ENCODE peak calls at places on chromosomes 6 and 20, in seven cellular contexts. X is CD4-positive, alpha-beta T cell; J is NCI-H2029 treated with DMSO at 0.1 percent for 48 hours; K is epithelial cell of esophagus; B is activated naive CD4-positive, alpha-beta T cell treated with anti-CD3 and anti-CD28 coated beads, Interleukin-2, amount 10 ng/mL, durations not matched to agents 7 days and 5 days; R is GM04504; A is epithelial cell of prostate. W is an unnamed sample.

GRCh38 chr20:4090756-4091331 is 75.5 kb upstream of the RNF24 start:
- DNase-seq in X (no peak), J (no peak), K (peak), B (no peak), R (peak), A (no peak), W (no peak)

GRCh38 chr6:2168480-2168879 is 76.9 kb downstream of the GMDS start:
- DNase-seq in X (no peak), J (no peak), K (no peak), B (no peak), R (no peak), A (no peak), W (no peak)

GRCh38 chr6:75374913-75375530 is 90.4 kb upstream of the TMEM30A start:
- DNase-seq in X (no peak), J (no peak), K (no peak), B (no peak), R (no peak), A (no peak), W (no peak)

GRCh38 chr20:4483481-4483880 is 238.2 kb upstream of the PRND start:
- DNase-seq in X (no peak), J (no peak), K (peak), B (no peak), R (peak), A (no peak), W (no peak)

GRCh38 chr20:61896058-61896961 is 169.4 kb downstream of the TAF4 start:
- DNase-seq in X (no peak), J (no peak), K (peak), B (peak), R (no peak), A (no peak), W (no peak)

GRCh38 chr6:31702421-31702818 is 704 bp downstream of the ABHD16A start:
- DNase-seq in X (no peak), J (peak), K (no peak), B (no peak), R (no peak), A (no peak), W (no peak)

GRCh38 chr6:157380458-157380778 is 572 bp upstream of the ZDHHC14 start:
- DNase-seq in X (no peak), J (no peak), K (no peak), B (no peak), R (no peak), A (no peak), W (no peak)

GRCh38 chr6:90222724-90223198 is 73.9 kb downstream of the BACH2 start:
- DNase-seq in X (no peak), J (no peak), K (peak), B (no peak), R (no peak), A (peak), W (no peak)

GRCh38 chr6:17086469-17086868 is 15.4 kb upstream of the STMND1 start:
- DNase-seq in X (no peak), J (peak), K (peak), B (peak), R (peak), A (peak), W (peak)